ENCODE peak calls at places on chromosomes 1 and 21, in seven cellular contexts. Y is stomach, V is GM12878, J is fibroblast of lung, D is heart right ventricle, O is tibial nerve, C is B cell. M is an unnamed sample.

GRCh38 chr1:199002670-199003069 is 363.8 kb downstream of the PTPRC start:
- DNase-seq in Y (no peak), V (no peak), J (no peak), D (no peak), O (no peak), C (no peak), M (no peak)

GRCh38 chr1:17539526-17540254 is at the start of gene ARHGEF10L:
- DNase-seq in Y (no peak), V (no peak), J (no peak), D (peak; percentile 38), O (no peak), C (no peak), M (no peak)

GRCh38 chr21:46188226-46189212 is 4.3 kb upstream of the SPATC1L start:
- DNase-seq in Y (no peak), V (no peak), J (peak; percentile 73), D (peak; percentile 58), O (peak; percentile 40), C (no peak), M (no peak)

GRCh38 chr1:154178856-154179811 is 12.8 kb downstream of the TPM3 start:
- DNase-seq in Y (peak; percentile 51), V (no peak), J (no peak), D (no peak), O (no peak), C (no peak), M (no peak)

GRCh38 chr1:53638641-53639035 is 100.3 kb downstream of the GLIS1 start:
- DNase-seq in Y (peak; percentile 24), V (no peak), J (no peak), D (no peak), O (no peak), C (peak; percentile 20), M (no peak)

GRCh38 chr1:65209005-65209885 is 61.2 kb downstream of the AK4 start:
- DNase-seq in Y (no peak), V (no peak), J (peak; percentile 30), D (no peak), O (peak; percentile 73), C (no peak), M (no peak)

GRCh38 chr1:115840615-115841460 is at the start of gene NHLH2:
- DNase-seq in Y (no peak), V (no peak), J (no peak), D (no peak), O (no peak), C (no peak), M (no peak)

GRCh38 chr1:12461764-12462163 is 156.2 kb downstream of the DHRS3 start:
- DNase-seq in Y (no peak), V (no peak), J (no peak), D (no peak), O (no peak), C (no peak), M (no peak)

GRCh38 chr1:83596331-83596730 is 402.6 kb downstream of the TTLL7 start:
- DNase-seq in Y (no peak), V (no peak), J (no peak), D (no peak), O (no peak), C (no peak), M (no peak)

GRCh38 chr1:206808615-206809014 is 36.3 kb upstream of the IL10 start:
- DNase-seq in Y (no peak), V (no peak), J (peak; percentile 43), D (no peak), O (peak; percentile 22), C (no peak), M (no peak)

GRCh38 chr1:232271991-232272589 is 357.8 kb downstream of the SIPA1L2 start:
- DNase-seq in Y (no peak), V (no peak), J (peak; percentile 46), D (no peak), O (peak; percentile 19), C (no peak), M (no peak)

GRCh38 chr21:24941316-24942185 is 665.7 kb downstream of the MRPL39 start:
- DNase-seq in Y (peak; percentile 55), V (no peak), J (peak; percentile 58), D (no peak), O (no peak), C (no peak), M (no peak)

GRCh38 chr1:34758751-34759150 is 789 bp upstream of the GJB4 start:
- DNase-seq in Y (no peak), V (no peak), J (no peak), D (no peak), O (no peak), C (no peak), M (no peak)

GRCh38 chr1:34761176-34761761 is 1.7 kb downstream of the GJB4 start:
- DNase-seq in Y (no peak), V (no peak), J (no peak), D (no peak), O (no peak), C (no peak), M (no peak)

GRCh38 chr1:34757386-34757785 is 2.2 kb upstream of the GJB4 start:
- DNase-seq in Y (no peak), V (no peak), J (no peak), D (no peak), O (no peak), C (no peak), M (no peak)

GRCh38 chr1:34761776-34762307 is 2.3 kb downstream of the GJB4 start:
- DNase-seq in Y (no peak), V (no peak), J (no peak), D (no peak), O (no peak), C (no peak), M (no peak)

GRCh38 chr1:34759472-34760357 is at the start of gene GJB4:
- DNase-seq in Y (no peak), V (no peak), J (no peak), D (no peak), O (no peak), C (no peak), M (no peak)
- TF ChIP-seq CTCF in Y (no peak), V (no peak), J (no peak), D (no peak), O (no peak), C (no peak), M (no peak)

GRCh38 chr1:22654692-22655091 is 1.7 kb downstream of the C1QB start:
- DNase-seq in Y (no peak), V (no peak), J (no peak), D (no peak), O (no peak), C (no peak), M (no peak)
- TF ChIP-seq CTCF in Y (no peak), V (peak; percentile 13), J (no peak), D (peak; percentile 9), O (no peak), C (no peak), M (no peak)

GRCh38 chr1:178055779-178056471 is 38.0 kb upstream of the RASAL2 start:
- DNase-seq in Y (peak; percentile 32), V (peak; percentile 32), J (peak; percentile 23), D (no peak), O (no peak), C (no peak), M (peak; percentile 53)
- TF ChIP-seq CTCF in Y (no peak), V (peak; percentile 23), J (no peak), D (peak; percentile 21), O (no peak), C (no peak), M (no peak)

GRCh38 chr1:10530281-10530740 is 55.6 kb downstream of the PEX14 start:
- DNase-seq in Y (peak; percentile 61), V (no peak), J (peak; percentile 83), D (peak; percentile 40), O (no peak), C (no peak), M (no peak)
- TF ChIP-seq CTCF in Y (peak; percentile 58), V (peak; percentile 57), J (peak; percentile 83), D (peak; percentile 68), O (peak; percentile 43), C (peak; percentile 27), M (peak; percentile 38)

GRCh38 chr21:17118638-17119384 is 394.0 kb upstream of the CXADR start:
- DNase-seq in Y (no peak), V (no peak), J (no peak), D (no peak), O (no peak), C (no peak), M (no peak)
- TF ChIP-seq CTCF in Y (no peak), V (no peak), J (no peak), D (no peak), O (no peak), C (no peak), M (no peak)

GRCh38 chr1:13513885-13514546 is at the start of gene LRRC38:
- DNase-seq in Y (no peak), V (no peak), J (no peak), D (peak; percentile 28), O (no peak), C (no peak), M (no peak)

GRCh38 chr1:13520985-13521384 is 7.2 kb upstream of the LRRC38 start:
- DNase-seq in Y (no peak), V (no peak), J (no peak), D (no peak), O (no peak), C (no peak), M (no peak)

GRCh38 chr1:13516606-13517005 is 2.8 kb upstream of the LRRC38 start:
- DNase-seq in Y (no peak), V (no peak), J (no peak), D (no peak), O (no peak), C (no peak), M (no peak)

GRCh38 chr1:13513063-13513884 is 529 bp downstream of the LRRC38 start:
- DNase-seq in Y (no peak), V (no peak), J (no peak), D (no peak), O (no peak), C (no peak), M (no peak)

DNA sequence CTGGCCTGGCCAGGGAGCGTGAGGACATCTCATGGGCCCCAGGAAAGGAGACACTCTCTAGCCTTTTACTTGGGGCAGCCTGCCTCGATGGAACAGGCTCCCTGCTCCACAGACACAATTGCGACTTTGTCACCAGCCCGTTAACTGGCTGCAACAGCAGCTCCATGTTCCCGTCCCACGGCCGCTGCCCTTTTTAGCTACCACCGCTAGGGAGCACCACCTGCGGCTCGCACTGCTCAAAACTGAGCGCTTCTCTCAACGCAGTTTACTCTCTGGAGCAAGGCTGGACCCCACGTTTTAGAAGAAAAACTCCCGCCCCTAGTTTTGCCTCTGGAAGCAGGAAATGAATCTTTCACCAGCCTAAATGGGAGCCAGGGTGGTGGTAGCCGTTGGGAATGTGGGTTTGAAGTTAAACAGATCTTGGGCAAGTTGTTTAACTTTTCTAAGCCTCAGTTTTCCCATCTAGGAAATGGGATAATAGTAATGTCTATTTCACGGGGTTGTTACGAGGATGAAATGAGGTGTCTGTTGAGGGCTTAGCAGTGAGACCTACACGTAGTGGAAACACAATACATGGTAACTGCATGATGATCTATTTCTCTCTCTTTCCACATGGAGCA is 3.5 kb upstream of the LRRC38 start:
- DNase-seq in Y (no peak), V (no peak), J (no peak), D (peak; percentile 24), O (no peak), C (peak; percentile 44), M (no peak)
- TF ChIP-seq CTCF in Y (no peak), V (peak; percentile 52), J (no peak), D (peak; percentile 21), O (no peak), C (peak; percentile 45), M (peak; percentile 26)